ENCODE peak calls at places on chromosome 21, in ten cellular contexts. P is suprapubic skin, K is spleen, V is K562, N is IMR-90, Z is H54, D is A549, L is tibial nerve, O is gastrocnemius medialis, I is esophagus muscularis mucosa. H is an unnamed sample.
A peak's percentile ranks its signal among the peaks of the same experiment; 100 is the strongest.

GRCh38 chr21:46122241-46122671 is 24.3 kb downstream of the COL6A2 start:
- DNase-seq in P (no peak), K (peak; percentile 52), V (no peak), N (peak; percentile 78), Z (peak; percentile 93), D (peak; percentile 23), L (peak; percentile 6), O (no peak), I (no peak), H (no peak)

GRCh38 chr21:37564924-37565529 is 198.5 kb downstream of the DYRK1A start:
- DNase-seq in P (no peak), K (no peak), V (peak; percentile 65), N (peak; percentile 15), Z (no peak), D (peak; percentile 58), L (no peak), O (peak; percentile 50), I (peak; percentile 60), H (no peak)

GRCh38 chr21:45994738-45995685 is 13.4 kb downstream of the COL6A1 start:
- DNase-seq in P (peak; percentile 68), K (peak; percentile 69), V (no peak), N (no peak), Z (no peak), D (no peak), L (peak; percentile 11), O (no peak), I (no peak), H (no peak)

GRCh38 chr21:20971296-20971921 is 26.8 kb upstream of the NCAM2 start:
- DNase-seq in P (no peak), K (no peak), V (peak; percentile 59), N (peak; percentile 60), Z (peak; percentile 29), D (peak; percentile 42), L (peak; percentile 56), O (no peak), I (no peak), H (peak; percentile 47)

GRCh38 chr21:46193829-46194373 is 9.6 kb upstream of the SPATC1L start:
- DNase-seq in P (peak; percentile 45), K (no peak), V (no peak), N (no peak), Z (no peak), D (no peak), L (no peak), O (no peak), I (no peak), H (no peak)

GRCh38 chr21:31780944-31781343 is 49.0 kb upstream of the SCAF4 start:
- DNase-seq in P (no peak), K (no peak), V (no peak), N (no peak), Z (no peak), D (peak; percentile 10), L (no peak), O (no peak), I (no peak), H (no peak)

GRCh38 chr21:15422761-15423160 is 307.0 kb upstream of the USP25 start:
- DNase-seq in P (no peak), K (no peak), V (no peak), N (peak; percentile 2), Z (no peak), D (no peak), L (no peak), O (no peak), I (no peak), H (no peak)

GRCh38 chr21:31334648-31335121 is 9.4 kb downstream of the TIAM1 start:
- DNase-seq in P (no peak), K (no peak), V (no peak), N (no peak), Z (no peak), D (no peak), L (no peak), O (no peak), I (no peak), H (no peak)

GRCh38 chr21:27476696-27477095 is 509.8 kb upstream of the ADAMTS5 start:
- DNase-seq in P (no peak), K (no peak), V (no peak), N (peak; percentile 62), Z (no peak), D (no peak), L (no peak), O (no peak), I (no peak), H (no peak)

GRCh38 chr21:36024782-36025181 is 35.5 kb downstream of the SETD4 start:
- DNase-seq in P (peak; percentile 57), K (no peak), V (no peak), N (no peak), Z (no peak), D (no peak), L (no peak), O (no peak), I (no peak), H (no peak)
- TF ChIP-seq POLR2A in P (no peak), K (no peak), V (no peak), N (no peak), Z (no peak), D (no peak), L (no peak), O (no peak), I (no peak), H (no peak)

GRCh38 chr21:39471598-39471997 is 19.8 kb downstream of the SH3BGR start:
- DNase-seq in P (no peak), K (no peak), V (no peak), N (no peak), Z (no peak), D (no peak), L (no peak), O (no peak), I (no peak), H (no peak)

GRCh38 chr21:39472786-39473185 is 21.0 kb downstream of the SH3BGR start:
- DNase-seq in P (no peak), K (no peak), V (no peak), N (no peak), Z (no peak), D (no peak), L (no peak), O (no peak), I (no peak), H (no peak)

GRCh38 chr21:39463308-39463707 is 11.5 kb downstream of the SH3BGR start:
- DNase-seq in P (no peak), K (no peak), V (no peak), N (no peak), Z (no peak), D (no peak), L (no peak), O (no peak), I (peak; percentile 4), H (no peak)

GRCh38 chr21:39472211-39472610 is 20.4 kb downstream of the SH3BGR start:
- DNase-seq in P (no peak), K (no peak), V (no peak), N (no peak), Z (no peak), D (no peak), L (no peak), O (no peak), I (peak; percentile 26), H (no peak)

GRCh38 chr21:39467746-39468145 is 16.0 kb downstream of the SH3BGR start:
- DNase-seq in P (no peak), K (no peak), V (no peak), N (no peak), Z (no peak), D (no peak), L (no peak), O (peak; percentile 77), I (peak; percentile 66), H (no peak)
- TF ChIP-seq POLR2A in P (no peak), K (no peak), V (no peak), N (no peak), Z (no peak), D (no peak), L (no peak), O (no peak), I (no peak), H (no peak)

GRCh38 chr21:43717967-43718871 is 710 bp upstream of the PDXK start:
- DNase-seq in P (no peak), K (peak; percentile 91), V (no peak), N (no peak), Z (no peak), D (no peak), L (no peak), O (no peak), I (no peak), H (no peak)

GRCh38 chr21:43717166-43717853 is 1.6 kb upstream of the PDXK start:
- DNase-seq in P (no peak), K (no peak), V (no peak), N (no peak), Z (no peak), D (no peak), L (no peak), O (no peak), I (no peak), H (no peak)

GRCh38 chr21:43720539-43721224 is 1.8 kb downstream of the PDXK start:
- DNase-seq in P (no peak), K (no peak), V (no peak), N (no peak), Z (no peak), D (no peak), L (no peak), O (no peak), I (no peak), H (no peak)

GRCh38 chr21:43719748-43720538 is 1.0 kb downstream of the PDXK start:
- DNase-seq in P (no peak), K (peak; percentile 91), V (peak; percentile 36), N (no peak), Z (no peak), D (no peak), L (no peak), O (no peak), I (no peak), H (peak; percentile 47)

GRCh38 chr21:43718872-43719747 is at the start of gene PDXK:
- DNase-seq in P (no peak), K (peak; percentile 98), V (peak; percentile 94), N (peak; percentile 77), Z (peak; percentile 82), D (peak; percentile 76), L (peak; percentile 77), O (peak; percentile 77), I (peak; percentile 95), H (peak; percentile 89)
- TF ChIP-seq POLR2A in P (no peak), K (peak; percentile 66), V (peak; percentile 78), N (peak; percentile 94), Z (peak; percentile 91), D (peak; percentile 54), L (peak; percentile 93), O (peak; percentile 86), I (peak; percentile 87), H (peak; percentile 76)

DNA sequence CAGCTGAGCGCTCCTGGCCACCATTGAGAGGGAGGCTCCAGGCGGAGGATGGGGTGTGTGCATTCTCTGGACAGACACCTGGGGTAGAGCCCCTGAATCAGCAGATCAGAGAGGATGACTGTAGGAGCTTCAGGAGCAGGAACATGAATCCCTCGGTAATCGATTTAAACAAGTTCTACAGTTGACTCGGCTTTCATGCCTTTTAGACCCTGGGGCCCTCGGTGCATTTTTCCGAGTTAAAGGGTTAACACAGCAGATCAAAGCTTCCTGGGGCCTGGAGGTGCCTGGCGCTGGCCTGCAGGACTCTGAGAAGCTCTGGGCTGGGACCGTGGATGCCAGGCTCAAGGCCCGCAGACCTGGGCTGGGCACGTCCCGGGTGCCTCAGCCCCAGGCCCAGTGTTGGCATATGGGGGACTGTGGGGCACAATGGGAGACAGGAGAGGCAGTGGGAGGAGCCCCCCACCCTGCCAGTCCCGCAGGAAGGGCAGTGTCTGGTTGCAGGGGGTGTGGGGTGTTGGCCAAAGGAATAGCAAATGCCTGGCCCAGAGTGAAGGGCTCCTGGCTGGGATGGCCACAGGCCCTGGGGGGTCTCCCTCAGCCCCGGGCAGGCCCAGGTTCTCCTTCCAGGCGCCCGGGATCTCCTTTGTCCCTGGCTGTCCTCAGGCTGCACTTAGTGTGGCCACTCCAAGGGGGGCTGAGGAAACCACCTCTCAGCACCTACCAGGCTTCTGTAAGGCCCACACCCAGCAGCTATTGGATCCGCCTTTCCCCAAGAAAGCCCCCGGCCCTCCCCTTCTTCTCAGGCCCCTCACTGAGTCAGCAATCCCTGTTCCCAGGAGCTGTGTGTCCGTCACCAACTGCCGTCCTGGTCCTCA is 40.1 kb downstream of the SLX9 start:
- DNase-seq in P (no peak), K (no peak), V (no peak), N (no peak), Z (no peak), D (no peak), L (no peak), O (no peak), I (no peak), H (no peak)
- TF ChIP-seq POLR2A in P (no peak), K (no peak), V (no peak), N (no peak), Z (no peak), D (no peak), L (no peak), O (no peak), I (no peak), H (no peak)

H was measured in erythroblast.